ENCODE peak calls at places on chromosomes 16 and 17, in four cellular contexts. I, T, C and A are unnamed samples.

GRCh38 chr17:76527430-76528111 is 9.9 kb downstream of the CYGB start:
- DNase-seq in I (peak), C (no peak), T (peak), A (peak)

GRCh38 chr16:88341551-88342290 is 41.0 kb upstream of the ZNF469 start:
- DNase-seq in C (no peak), T (no peak), I (no peak), A (no peak)

GRCh38 chr17:78129385-78130079 is 977 bp upstream of the TMC6 start:
- DNase-seq in I (no peak), T (no peak), C (no peak), A (no peak)

GRCh38 chr16:354286-354881 is 1.9 kb upstream of the AXIN1 start:
- DNase-seq in T (no peak), C (no peak), I (no peak), A (no peak)

GRCh38 chr16:52634101-52634500 is 87.2 kb upstream of the TOX3 start:
- DNase-seq in I (no peak), T (no peak), C (no peak), A (no peak)

GRCh38 chr17:17947966-17948365 is 24.2 kb downstream of the TOM1L2 start:
- DNase-seq in C (no peak), T (no peak), I (no peak), A (no peak)

GRCh38 chr16:10576390-10577304 is 3.8 kb downstream of the EMP2 start:
- DNase-seq in T (no peak), I (no peak), C (no peak), A (no peak)

GRCh38 chr17:76000755-76001521 is at the start of gene CDK3:
- DNase-seq in I (no peak), T (no peak), C (no peak), A (no peak)

DNA sequence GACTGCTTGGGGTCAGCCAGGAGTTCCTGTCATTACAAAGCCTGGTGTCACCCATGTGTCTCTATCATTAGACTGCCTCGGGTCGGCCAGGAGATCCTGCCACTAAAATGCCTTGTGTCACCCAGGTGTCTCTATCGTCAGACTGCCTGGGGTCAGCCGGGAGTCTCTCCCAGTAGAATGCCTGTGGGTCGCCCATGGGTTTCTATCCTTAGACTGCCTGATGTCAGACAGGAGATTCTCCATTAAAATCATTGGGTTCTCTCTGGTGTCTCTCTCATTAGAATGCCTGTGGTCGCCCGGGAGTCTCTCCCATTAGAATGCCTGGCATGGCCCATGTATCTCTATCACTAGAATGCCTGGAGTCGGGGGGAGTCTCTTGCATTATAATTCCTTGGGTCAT is 2231.0 kb downstream of the TP53TG3F start:
- DNase-seq in C (no peak), T (no peak), I (no peak), A (no peak)
- TF ChIP-seq USF1 in C (no peak), T (no peak), I (no peak), A (no peak)

DNA sequence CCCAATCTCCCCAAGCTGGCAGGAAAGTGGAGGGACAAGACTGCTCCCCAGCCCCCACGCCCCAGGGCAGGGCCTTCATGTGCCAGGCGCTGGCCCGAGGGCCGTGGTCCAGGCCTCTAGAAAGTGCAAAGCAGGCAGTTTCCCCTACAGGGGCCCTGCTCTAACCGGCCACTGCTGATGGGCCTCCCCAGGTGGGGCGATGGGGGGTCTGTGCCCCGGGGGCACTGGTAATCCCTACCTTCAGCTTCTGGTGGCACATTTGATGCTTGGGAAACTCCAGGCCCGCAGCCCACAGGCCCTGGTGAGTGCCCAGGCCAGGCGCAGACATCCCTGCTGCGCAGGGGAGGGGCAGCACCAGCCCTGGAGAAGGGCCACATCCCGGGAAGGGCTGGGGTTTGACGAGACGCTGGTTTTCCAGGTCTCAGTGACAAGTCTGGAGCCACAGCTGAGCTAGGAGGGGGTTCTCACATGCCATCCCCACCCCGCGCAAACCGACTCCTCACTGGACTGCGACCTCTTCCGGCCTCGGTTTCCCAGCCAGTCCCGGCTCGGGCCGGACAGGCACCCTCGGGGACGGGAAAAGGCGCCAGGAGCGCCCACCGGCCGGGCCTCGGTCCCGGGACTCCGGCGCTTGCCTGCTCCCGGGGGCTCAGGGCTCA is 1.6 kb downstream of the DOC2B start:
- DNase-seq in T (peak), C (no peak), I (peak), A (no peak)
- TF ChIP-seq USF1 in T (no peak), C (no peak), I (no peak), A (no peak)

GRCh38 chr17:73268582-73269328 is 7.1 kb upstream of the CPSF4L start:
- DNase-seq in T (peak), C (no peak), I (no peak), A (no peak)

GRCh38 chr17:73269329-73269615 is 7.6 kb upstream of the CPSF4L start:
- DNase-seq in C (no peak), T (no peak), I (no peak), A (no peak)

GRCh38 chr17:73267648-73268537 is 6.2 kb upstream of the CPSF4L start:
- DNase-seq in I (no peak), C (no peak), T (no peak), A (no peak)

GRCh38 chr17:73271078-73271477 is 9.4 kb upstream of the CPSF4L start:
- DNase-seq in T (no peak), C (peak), I (no peak), A (no peak)

GRCh38 chr17:73269791-73270190 is 8.1 kb upstream of the CPSF4L start:
- DNase-seq in I (no peak), C (no peak), T (no peak), A (no peak)
- TF ChIP-seq USF1 in I (no peak), C (no peak), T (no peak), A (no peak)

GRCh38 chr16:8999800-9000199 is 36.1 kb upstream of the USP7 start:
- DNase-seq in T (no peak), I (no peak), C (no peak), A (no peak)

GRCh38 chr16:9000664-9001063 is 37.0 kb upstream of the USP7 start:
- DNase-seq in C (no peak), T (no peak), I (no peak), A (no peak)

GRCh38 chr16:9002042-9002441 is 38.3 kb upstream of the USP7 start:
- DNase-seq in I (no peak), T (no peak), C (no peak), A (no peak)

GRCh38 chr16:8996891-8997290 is 33.2 kb upstream of the USP7 start:
- DNase-seq in I (no peak), T (peak), C (no peak), A (peak)

GRCh38 chr16:8998114-8998513 is 34.4 kb upstream of the USP7 start:
- DNase-seq in I (no peak), C (no peak), T (no peak), A (no peak)
- TF ChIP-seq USF1 in I (no peak), C (no peak), T (no peak), A (no peak)

GRCh38 chr16:50316848-50317630 is 50.7 kb downstream of the ADCY7 start:
- DNase-seq in I (no peak), T (no peak), C (no peak), A (no peak)
- TF ChIP-seq USF1 in I (no peak), T (no peak), C (no peak), A (no peak)

DNA sequence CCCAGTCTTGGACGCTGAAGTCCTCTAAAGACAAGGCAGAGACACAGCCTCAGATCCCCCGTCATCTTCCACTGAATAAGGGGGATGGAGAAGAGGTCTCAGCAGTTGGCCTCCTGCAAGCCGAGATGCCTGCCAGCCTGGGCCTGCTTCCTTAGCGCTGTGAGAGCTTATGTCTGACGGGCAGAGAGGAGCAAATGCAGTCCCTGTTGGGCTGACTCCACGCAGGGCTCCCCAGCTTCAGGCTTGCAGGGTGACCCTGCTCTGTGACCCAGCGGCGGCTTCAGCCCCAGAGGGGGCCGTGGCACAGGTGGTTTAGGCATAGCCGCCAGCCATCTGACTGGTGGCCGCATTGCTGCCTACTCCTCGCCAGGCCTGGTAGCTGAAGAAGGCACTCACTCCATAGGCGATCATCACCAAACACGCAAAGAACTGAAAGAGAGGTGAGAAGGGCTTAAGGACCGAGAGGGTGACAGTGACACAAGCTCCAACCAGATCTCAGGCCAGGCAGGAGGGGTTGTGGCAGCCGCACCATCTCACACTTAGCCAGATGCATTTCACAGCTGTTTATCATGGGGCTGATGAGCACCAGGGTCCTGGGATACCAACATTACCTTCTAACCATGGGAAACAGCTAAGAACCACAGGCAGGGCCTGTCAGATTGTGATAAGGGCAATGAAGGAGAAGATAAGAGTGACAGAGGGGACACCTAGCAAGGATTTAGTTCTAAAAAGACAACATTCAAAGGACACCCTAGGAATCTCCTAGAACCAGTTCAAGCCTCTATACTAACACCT is 11.7 kb downstream of the ARL2BP start:
- DNase-seq in C (no peak), I (no peak), T (no peak), A (peak)
- TF ChIP-seq USF1 in C (no peak), I (no peak), T (no peak), A (no peak)

DNA sequence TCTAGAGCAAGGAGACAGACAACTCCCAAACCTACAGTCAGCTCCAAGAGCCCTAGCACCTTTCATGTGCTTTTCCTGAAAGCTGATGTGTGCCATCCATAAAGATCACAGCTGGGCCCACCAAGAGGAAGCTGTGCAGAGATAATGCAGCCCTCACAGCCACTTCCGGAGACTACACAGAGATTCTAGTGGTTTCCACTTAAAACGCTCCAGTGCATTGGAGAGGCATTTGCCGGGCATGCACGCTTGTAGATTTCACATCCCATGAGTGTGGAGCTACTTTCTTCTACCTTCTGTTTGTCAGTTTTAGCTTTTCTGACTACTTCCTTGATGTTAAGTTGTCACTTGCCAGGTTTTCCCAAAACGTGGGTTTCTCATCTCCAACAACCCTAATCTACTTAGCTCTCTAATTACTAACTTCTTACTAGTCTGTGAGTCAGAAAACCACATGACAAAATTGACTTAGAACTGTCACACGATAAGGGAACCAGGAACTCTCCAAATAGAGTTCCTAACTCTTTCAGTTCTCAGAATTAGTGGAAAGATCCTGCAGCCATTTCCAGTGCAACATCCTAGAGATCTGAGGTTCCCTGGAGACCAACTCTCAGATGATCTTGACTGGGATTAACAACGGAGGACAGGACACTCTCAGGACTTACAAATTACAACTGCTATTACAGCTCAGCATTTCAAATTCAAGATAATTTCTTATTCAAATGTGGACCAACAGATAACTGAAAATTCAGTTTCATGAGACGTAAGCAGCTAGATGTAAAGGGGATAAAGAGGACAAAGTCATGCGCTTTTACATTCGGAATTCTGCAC is 28.6 kb downstream of the PMP22 start:
- DNase-seq in I (no peak), T (no peak), C (no peak), A (peak)
- TF ChIP-seq USF1 in I (no peak), T (no peak), C (no peak), A (no peak)